ENCODE peak calls at places on chromosome 9, in seven cellular contexts. V, H, N, K, C, I and O are unnamed samples.

GRCh38 chr9:132949709-132950108 is 5.3 kb upstream of the TSC1 start:
- DNase-seq in I (no peak), H (no peak), N (no peak), K (no peak), V (no peak), C (no peak), O (no peak)

GRCh38 chr9:87184956-87185642 is 237.8 kb upstream of the GAS1 start:
- DNase-seq in H (no peak), C (no peak), V (peak), N (no peak), I (peak), K (no peak), O (no peak)

GRCh38 chr9:77066388-77066787 is 46.9 kb downstream of the FOXB2 start:
- DNase-seq in K (no peak), C (no peak), V (no peak), I (no peak), H (no peak), N (no peak), O (no peak)

GRCh38 chr9:95286151-95286550 is 31.4 kb downstream of the FANCC start:
- DNase-seq in C (no peak), N (no peak), V (peak), K (no peak), H (no peak), I (peak), O (no peak)

GRCh38 chr9:16627967-16628366 is 242.5 kb downstream of the BNC2 start:
- DNase-seq in H (no peak), I (peak), K (no peak), N (no peak), C (peak), V (peak), O (no peak)

GRCh38 chr9:78559449-78559885 is 262.5 kb downstream of the PSAT1 start:
- DNase-seq in I (peak), C (no peak), H (no peak), K (no peak), N (no peak), V (peak), O (no peak)

GRCh38 chr9:20550326-20550725 is 72.0 kb downstream of the MLLT3 start:
- DNase-seq in I (no peak), H (no peak), C (no peak), N (no peak), K (no peak), V (no peak), O (no peak)

GRCh38 chr9:134301387-134302129 is 24.7 kb upstream of the RXRA start:
- DNase-seq in V (no peak), K (no peak), N (no peak), H (peak), I (peak), C (peak), O (peak)

GRCh38 chr9:98603821-98604383 is 104.8 kb downstream of the GABBR2 start:
- DNase-seq in H (no peak), K (no peak), I (no peak), C (no peak), N (no peak), V (peak), O (no peak)

GRCh38 chr9:130847306-130848217 is 12.5 kb downstream of the ABL1 start:
- DNase-seq in I (peak), H (no peak), K (peak), N (peak), C (no peak), V (peak), O (no peak)

GRCh38 chr9:111955048-111955447 is 58.4 kb downstream of the UGCG start:
- DNase-seq in I (peak), C (no peak), K (no peak), N (no peak), V (no peak), H (no peak), O (no peak)

GRCh38 chr9:134376386-134377142 is 50.3 kb downstream of the RXRA start:
- DNase-seq in I (no peak), V (no peak), C (no peak), N (no peak), K (peak), H (no peak), O (no peak)

GRCh38 chr9:75087279-75087823 is 604 bp downstream of the NMRK1 start:
- DNase-seq in I (peak), C (peak), K (peak), H (peak), N (no peak), V (peak), O (peak)

GRCh38 chr9:133492061-133493021 is 13.4 kb upstream of the SLC2A6 start:
- DNase-seq in H (no peak), K (no peak), C (no peak), I (peak), N (no peak), V (no peak), O (no peak)

GRCh38 chr9:125822902-125823301 is 75.7 kb downstream of the PBX3 start:
- DNase-seq in K (no peak), C (no peak), H (no peak), V (no peak), I (no peak), N (no peak), O (no peak)